ENCODE peak calls at places on chromosome 18, in six cellular contexts. One of them, this sample, is unnamed.

GRCh38 chr18:13159579-13159978 is 59.0 kb upstream of the LDLRAD4 start:
- DNase-seq in Calu3: peak; percentile 58
- DNase-seq in LoVo: peak; percentile 66
- DNase-seq in omental fat pad: no peak
- DNase-seq in M059J: peak; percentile 62
- DNase-seq in NCI-H1092: no peak
- DNase-seq in this sample: peak; percentile 40

GRCh38 chr18:4004176-4004829 is 450.8 kb downstream of the DLGAP1 start:
- DNase-seq in Calu3: no peak
- DNase-seq in LoVo: no peak
- DNase-seq in omental fat pad: no peak
- DNase-seq in M059J: no peak
- DNase-seq in NCI-H1092: no peak
- DNase-seq in this sample: no peak

GRCh38 chr18:79755496-79756142 is 42.1 kb upstream of the KCNG2 start:
- DNase-seq in Calu3: no peak
- DNase-seq in LoVo: no peak
- DNase-seq in omental fat pad: no peak
- DNase-seq in M059J: no peak
- DNase-seq in NCI-H1092: no peak
- DNase-seq in this sample: no peak

GRCh38 chr18:55038162-55038561 is 78.9 kb upstream of the CCDC68 start:
- DNase-seq in Calu3: no peak
- DNase-seq in LoVo: no peak
- DNase-seq in omental fat pad: no peak
- DNase-seq in M059J: peak; percentile 78
- DNase-seq in NCI-H1092: no peak
- DNase-seq in this sample: no peak

GRCh38 chr18:34772887-34773286 is 62.8 kb downstream of the DTNA start:
- DNase-seq in Calu3: no peak
- DNase-seq in LoVo: no peak
- DNase-seq in omental fat pad: no peak
- DNase-seq in M059J: peak; percentile 18
- DNase-seq in NCI-H1092: no peak
- DNase-seq in this sample: no peak

GRCh38 chr18:72206814-72207213 is 337.3 kb downstream of the CBLN2 start:
- DNase-seq in Calu3: no peak
- DNase-seq in LoVo: no peak
- DNase-seq in omental fat pad: no peak
- DNase-seq in M059J: no peak
- DNase-seq in NCI-H1092: no peak
- DNase-seq in this sample: no peak

GRCh38 chr18:21704603-21705364 is at the start of gene ABHD3:
- DNase-seq in Calu3: peak; percentile 93
- DNase-seq in LoVo: peak; percentile 93
- DNase-seq in omental fat pad: peak; percentile 59
- DNase-seq in M059J: peak; percentile 92
- DNase-seq in NCI-H1092: peak; percentile 94
- DNase-seq in this sample: peak; percentile 61

GRCh38 chr18:78414302-78414701 is 565.3 kb upstream of the SALL3 start:
- DNase-seq in Calu3: no peak
- DNase-seq in LoVo: no peak
- DNase-seq in omental fat pad: no peak
- DNase-seq in M059J: no peak
- DNase-seq in NCI-H1092: no peak
- DNase-seq in this sample: no peak

GRCh38 chr18:76488190-76488589 is 6.9 kb downstream of the ZNF516 start:
- DNase-seq in Calu3: no peak
- DNase-seq in LoVo: no peak
- DNase-seq in omental fat pad: no peak
- DNase-seq in M059J: no peak
- DNase-seq in NCI-H1092: no peak
- DNase-seq in this sample: no peak

GRCh38 chr18:11976463-11976862 is 4.8 kb upstream of the IMPA2 start:
- DNase-seq in Calu3: no peak
- DNase-seq in LoVo: no peak
- DNase-seq in omental fat pad: no peak
- DNase-seq in M059J: no peak
- DNase-seq in NCI-H1092: no peak
- DNase-seq in this sample: no peak

GRCh38 chr18:8798996-8799395 is 93.6 kb downstream of the MTCL1 start:
- DNase-seq in Calu3: peak; percentile 32
- DNase-seq in LoVo: peak; percentile 70
- DNase-seq in omental fat pad: no peak
- DNase-seq in M059J: peak; percentile 51
- DNase-seq in NCI-H1092: no peak
- DNase-seq in this sample: peak; percentile 50

GRCh38 chr18:54043484-54044256 is 180.8 kb downstream of the MBD2 start:
- DNase-seq in Calu3: no peak
- DNase-seq in LoVo: no peak
- DNase-seq in omental fat pad: no peak
- DNase-seq in M059J: no peak
- DNase-seq in NCI-H1092: no peak
- DNase-seq in this sample: no peak

GRCh38 chr18:23718243-23718720 is 29.0 kb downstream of the LAMA3 start:
- DNase-seq in Calu3: no peak
- DNase-seq in LoVo: no peak
- DNase-seq in omental fat pad: no peak
- DNase-seq in M059J: peak; percentile 85
- DNase-seq in NCI-H1092: no peak
- DNase-seq in this sample: no peak

GRCh38 chr18:12559319-12559718 is 98.6 kb downstream of the SPIRE1 start:
- DNase-seq in Calu3: no peak
- DNase-seq in LoVo: no peak
- DNase-seq in omental fat pad: no peak
- DNase-seq in M059J: no peak
- DNase-seq in NCI-H1092: no peak
- DNase-seq in this sample: no peak

GRCh38 chr18:51998711-51999110 is 341.3 kb upstream of the DCC start:
- DNase-seq in Calu3: no peak
- DNase-seq in LoVo: no peak
- DNase-seq in omental fat pad: no peak
- DNase-seq in M059J: no peak
- DNase-seq in NCI-H1092: no peak
- DNase-seq in this sample: no peak

GRCh38 chr18:24065942-24066341 is 51.4 kb downstream of the TTC39C start:
- DNase-seq in Calu3: no peak
- DNase-seq in LoVo: no peak
- DNase-seq in omental fat pad: no peak
- DNase-seq in M059J: no peak
- DNase-seq in NCI-H1092: no peak
- DNase-seq in this sample: no peak

GRCh38 chr18:54647176-54647575 is 56.1 kb downstream of the DYNAP start:
- DNase-seq in Calu3: peak; percentile 48
- DNase-seq in LoVo: peak; percentile 48
- DNase-seq in omental fat pad: no peak
- DNase-seq in M059J: peak; percentile 44
- DNase-seq in NCI-H1092: peak; percentile 1
- DNase-seq in this sample: peak; percentile 48

GRCh38 chr18:4453712-4454547 is 1.2 kb downstream of the DLGAP1 start:
- DNase-seq in Calu3: no peak
- DNase-seq in LoVo: no peak
- DNase-seq in omental fat pad: no peak
- DNase-seq in M059J: no peak
- DNase-seq in NCI-H1092: no peak
- DNase-seq in this sample: no peak

GRCh38 chr18:29181151-29181901 is 1004.4 kb upstream of the CDH2 start:
- DNase-seq in Calu3: no peak
- DNase-seq in LoVo: no peak
- DNase-seq in omental fat pad: no peak
- DNase-seq in M059J: peak; percentile 91
- DNase-seq in NCI-H1092: no peak
- DNase-seq in this sample: peak; percentile 15

GRCh38 chr18:23228102-23229051 is 93.1 kb downstream of the CABLES1 start:
- DNase-seq in Calu3: no peak
- DNase-seq in LoVo: no peak
- DNase-seq in omental fat pad: no peak
- DNase-seq in M059J: peak; percentile 75
- DNase-seq in NCI-H1092: peak; percentile 55
- DNase-seq in this sample: no peak

GRCh38 chr18:907880-908512 is 3.3 kb downstream of the ADCYAP1 start:
- DNase-seq in Calu3: no peak
- DNase-seq in LoVo: no peak
- DNase-seq in omental fat pad: no peak
- DNase-seq in M059J: peak; percentile 9
- DNase-seq in NCI-H1092: no peak
- DNase-seq in this sample: no peak

GRCh38 chr18:39843546-39843945 is 2111.5 kb upstream of the PIK3C3 start:
- DNase-seq in Calu3: no peak
- DNase-seq in LoVo: no peak
- DNase-seq in omental fat pad: no peak
- DNase-seq in M059J: no peak
- DNase-seq in NCI-H1092: no peak
- DNase-seq in this sample: no peak

GRCh38 chr18:33838084-33838483 is 260.1 kb downstream of the ASXL3 start:
- DNase-seq in Calu3: no peak
- DNase-seq in LoVo: no peak
- DNase-seq in omental fat pad: no peak
- DNase-seq in M059J: no peak
- DNase-seq in NCI-H1092: no peak
- DNase-seq in this sample: no peak

GRCh38 chr18:332721-333513 is 65.1 kb upstream of the THOC1 start:
- DNase-seq in Calu3: no peak
- DNase-seq in LoVo: no peak
- DNase-seq in omental fat pad: no peak
- DNase-seq in M059J: no peak
- DNase-seq in NCI-H1092: no peak
- DNase-seq in this sample: no peak

GRCh38 chr18:56447972-56448371 is 190.4 kb downstream of the TXNL1 start:
- DNase-seq in Calu3: no peak
- DNase-seq in LoVo: no peak
- DNase-seq in omental fat pad: no peak
- DNase-seq in M059J: peak; percentile 4
- DNase-seq in NCI-H1092: no peak
- DNase-seq in this sample: no peak

GRCh38 chr18:46452820-46453219 is 204.2 kb downstream of the LOXHD1 start:
- DNase-seq in Calu3: no peak
- DNase-seq in LoVo: peak; percentile 54
- DNase-seq in omental fat pad: no peak
- DNase-seq in M059J: peak; percentile 60
- DNase-seq in NCI-H1092: no peak
- DNase-seq in this sample: no peak

GRCh38 chr18:13136056-13136688 is 82.4 kb upstream of the LDLRAD4 start:
- DNase-seq in Calu3: peak; percentile 34
- DNase-seq in LoVo: peak; percentile 49
- DNase-seq in omental fat pad: no peak
- DNase-seq in M059J: peak; percentile 63
- DNase-seq in NCI-H1092: no peak
- DNase-seq in this sample: no peak

GRCh38 chr18:75546964-75547363 is 119.5 kb upstream of the SMIM21 start:
- DNase-seq in Calu3: no peak
- DNase-seq in LoVo: no peak
- DNase-seq in omental fat pad: no peak
- DNase-seq in M059J: no peak
- DNase-seq in NCI-H1092: no peak
- DNase-seq in this sample: peak; percentile 3

GRCh38 chr18:36075862-36076587 is 8.7 kb upstream of the RPRD1A start:
- DNase-seq in Calu3: peak; percentile 4
- DNase-seq in LoVo: peak; percentile 59
- DNase-seq in omental fat pad: no peak
- DNase-seq in M059J: peak; percentile 87
- DNase-seq in NCI-H1092: no peak
- DNase-seq in this sample: no peak

GRCh38 chr18:23053756-23054457 is 81.4 kb upstream of the CABLES1 start:
- DNase-seq in Calu3: peak; percentile 19
- DNase-seq in LoVo: no peak
- DNase-seq in omental fat pad: no peak
- DNase-seq in M059J: peak; percentile 85
- DNase-seq in NCI-H1092: peak; percentile 6
- DNase-seq in this sample: peak; percentile 31

GRCh38 chr18:23238152-23238531 is 102.9 kb downstream of the CABLES1 start:
- DNase-seq in Calu3: no peak
- DNase-seq in LoVo: no peak
- DNase-seq in omental fat pad: no peak
- DNase-seq in M059J: peak; percentile 95
- DNase-seq in NCI-H1092: no peak
- DNase-seq in this sample: no peak

GRCh38 chr18:58087928-58088722 is 44.1 kb downstream of the NEDD4L start:
- DNase-seq in Calu3: peak; percentile 79
- DNase-seq in LoVo: no peak
- DNase-seq in omental fat pad: no peak
- DNase-seq in M059J: peak; percentile 83
- DNase-seq in NCI-H1092: no peak
- DNase-seq in this sample: no peak

GRCh38 chr18:51122266-51123045 is 75.0 kb downstream of the MEX3C start:
- DNase-seq in Calu3: no peak
- DNase-seq in LoVo: no peak
- DNase-seq in omental fat pad: no peak
- DNase-seq in M059J: no peak
- DNase-seq in NCI-H1092: no peak
- DNase-seq in this sample: no peak

GRCh38 chr18:76339246-76339620 is 155.8 kb downstream of the ZNF516 start:
- DNase-seq in Calu3: no peak
- DNase-seq in LoVo: no peak
- DNase-seq in omental fat pad: no peak
- DNase-seq in M059J: no peak
- DNase-seq in NCI-H1092: no peak
- DNase-seq in this sample: no peak

GRCh38 chr18:5746844-5747243 is 148.5 kb downstream of the TMEM200C start:
- DNase-seq in Calu3: no peak
- DNase-seq in LoVo: no peak
- DNase-seq in omental fat pad: no peak
- DNase-seq in M059J: no peak
- DNase-seq in NCI-H1092: no peak
- DNase-seq in this sample: no peak

GRCh38 chr18:54877076-54877475 is 48.8 kb downstream of the RAB27B start:
- DNase-seq in Calu3: no peak
- DNase-seq in LoVo: no peak
- DNase-seq in omental fat pad: no peak
- DNase-seq in M059J: no peak
- DNase-seq in NCI-H1092: no peak
- DNase-seq in this sample: no peak

GRCh38 chr18:55833543-55833942 is 245.6 kb upstream of the TCF4 start:
- DNase-seq in Calu3: no peak
- DNase-seq in LoVo: peak; percentile 57
- DNase-seq in omental fat pad: no peak
- DNase-seq in M059J: peak; percentile 100
- DNase-seq in NCI-H1092: no peak
- DNase-seq in this sample: peak; percentile 61

GRCh38 chr18:44687421-44687820 is 6.7 kb downstream of the SETBP1 start:
- DNase-seq in Calu3: no peak
- DNase-seq in LoVo: no peak
- DNase-seq in omental fat pad: no peak
- DNase-seq in M059J: no peak
- DNase-seq in NCI-H1092: no peak
- DNase-seq in this sample: no peak

GRCh38 chr18:79944126-79944731 is 7.2 kb downstream of the SLC66A2 start:
- DNase-seq in Calu3: no peak
- DNase-seq in LoVo: no peak
- DNase-seq in omental fat pad: peak; percentile 22
- DNase-seq in M059J: no peak
- DNase-seq in NCI-H1092: peak; percentile 28
- DNase-seq in this sample: no peak

This sample was measured in A549.